ENCODE peak calls at places on chromosomes 1 and 21, in six cellular contexts. K is heart left ventricle, P is transverse colon, S is GM23248, M is left ventricle myocardium inferior, H is thoracic aorta. W is an unnamed sample.

GRCh38 chr1:96474985-96475743 is 246.4 kb upstream of the PTBP2 start:
- DNase-seq in K (no peak), P (no peak), S (no peak), M (no peak), H (no peak), W (no peak)

GRCh38 chr1:82562448-82562847 is 761.7 kb downstream of the ADGRL2 start:
- DNase-seq in K (no peak), P (no peak), S (no peak), M (no peak), H (no peak), W (no peak)

GRCh38 chr1:39788758-39789570 is at the start of gene BMP8B:
- DNase-seq in K (peak; percentile 43), P (peak; percentile 82), S (peak; percentile 44), M (peak; percentile 49), H (no peak), W (no peak)

GRCh38 chr1:30744060-30744756 is 13.4 kb downstream of the LAPTM5 start:
- DNase-seq in K (no peak), P (no peak), S (peak; percentile 23), M (no peak), H (no peak), W (no peak)

GRCh38 chr1:192476802-192477298 is 98.7 kb upstream of the RGS1 start:
- DNase-seq in K (peak; percentile 22), P (no peak), S (peak; percentile 90), M (peak; percentile 31), H (peak; percentile 28), W (no peak)

GRCh38 chr1:230501242-230501641 is 75.1 kb upstream of the PGBD5 start:
- DNase-seq in K (no peak), P (no peak), S (no peak), M (no peak), H (no peak), W (no peak)

GRCh38 chr1:9350011-9350907 is 57.6 kb downstream of the SPSB1 start:
- DNase-seq in K (no peak), P (no peak), S (peak; percentile 93), M (peak; percentile 51), H (no peak), W (no peak)

GRCh38 chr1:92218559-92218958 is 844 bp downstream of the C1orf146 start:
- DNase-seq in K (no peak), P (no peak), S (no peak), M (no peak), H (no peak), W (no peak)

GRCh38 chr1:205091043-205091740 is 6.9 kb upstream of the TMEM81 start:
- DNase-seq in K (no peak), P (no peak), S (peak; percentile 48), M (no peak), H (no peak), W (no peak)

GRCh38 chr1:233379869-233380438 is 52.4 kb downstream of the MAP3K21 start:
- DNase-seq in K (no peak), P (no peak), S (no peak), M (no peak), H (no peak), W (no peak)

GRCh38 chr1:56215086-56215485 is 364.3 kb downstream of the PLPP3 start:
- DNase-seq in K (no peak), P (no peak), S (no peak), M (no peak), H (no peak), W (no peak)

GRCh38 chr1:176949033-176949662 is 215.4 kb downstream of the ASTN1 start:
- DNase-seq in K (peak; percentile 24), P (peak; percentile 8), S (peak; percentile 43), M (peak; percentile 25), H (no peak), W (no peak)

GRCh38 chr21:46667735-46668380 is 32.4 kb downstream of the PRMT2 start:
- DNase-seq in K (no peak), P (no peak), S (peak; percentile 57), M (no peak), H (no peak), W (no peak)

GRCh38 chr1:119841306-119841705 is 30.0 kb upstream of the REG4 start:
- DNase-seq in K (no peak), P (no peak), S (no peak), M (no peak), H (no peak), W (no peak)

GRCh38 chr1:166840309-166841302 is 1.3 kb downstream of the POGK start:
- DNase-seq in K (no peak), P (peak; percentile 30), S (peak; percentile 33), M (no peak), H (no peak), W (peak; percentile 63)

GRCh38 chr1:107739651-107740050 is 225.3 kb downstream of the VAV3 start:
- DNase-seq in K (no peak), P (no peak), S (no peak), M (no peak), H (no peak), W (no peak)
- H3K27ac ChIP-seq in K (no peak overlapping the region), P (no peak overlapping the region), S (no peak overlapping the region), M (no peak overlapping the region), H (no peak overlapping the region), W (no peak overlapping the region)

DNA sequence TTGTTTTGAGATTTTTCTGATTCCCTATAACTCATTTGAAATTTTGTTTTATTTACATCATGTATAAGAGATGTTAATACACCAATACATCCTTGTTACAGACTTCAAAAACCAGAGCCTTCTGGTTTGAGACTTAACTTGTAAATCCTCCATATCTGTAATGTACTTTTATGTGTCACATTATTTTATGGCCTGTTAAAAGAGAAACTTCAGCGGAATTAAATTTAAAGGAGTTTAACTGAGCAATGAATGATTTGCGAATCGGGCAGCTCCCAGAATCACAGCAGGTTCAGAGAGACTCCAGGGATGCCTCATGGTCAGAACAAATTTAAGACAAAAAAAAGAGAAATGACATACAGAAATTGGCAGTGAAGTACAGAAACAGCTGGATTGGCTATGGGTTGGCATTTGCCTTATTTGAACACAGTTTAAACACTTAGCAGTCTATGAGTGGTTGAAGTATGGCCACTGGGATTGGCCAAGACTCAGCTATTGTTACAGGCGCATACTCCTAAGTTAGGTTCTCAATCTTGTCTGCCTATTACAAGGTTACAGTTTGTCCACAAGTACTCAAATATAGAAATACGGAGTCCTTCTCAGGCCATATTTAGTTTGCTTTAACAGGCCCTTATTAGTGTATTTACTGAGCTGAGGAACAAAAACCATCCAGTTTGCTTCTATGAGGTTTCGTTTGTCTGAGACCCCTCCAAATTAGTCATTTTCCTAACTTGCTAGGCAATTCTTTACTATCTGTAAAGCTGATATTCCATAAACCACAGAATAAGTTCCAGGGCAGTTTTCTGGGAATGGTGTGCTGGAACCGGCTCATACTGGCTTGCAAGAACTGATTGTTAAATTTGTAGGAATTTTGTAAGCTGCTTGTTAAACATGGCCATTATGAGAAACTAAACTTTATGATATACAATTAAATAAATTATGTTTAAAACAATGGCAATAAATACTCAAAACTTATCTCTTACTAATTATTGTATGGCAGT is 56.2 kb upstream of the WDR26 start:
- DNase-seq in K (no peak), P (no peak), S (no peak), M (no peak), H (no peak), W (no peak)
- H3K27ac ChIP-seq in K (no peak overlapping the region), P (peak overlapping the region; percentile 10), S (no peak overlapping the region), M (no peak overlapping the region), H (no peak overlapping the region), W (no peak overlapping the region)

GRCh38 chr1:14968251-14968812 is 185.2 kb upstream of the TMEM51 start:
- DNase-seq in K (no peak), P (no peak), S (peak; percentile 98), M (peak; percentile 38), H (peak; percentile 55), W (peak; percentile 92)
- H3K27ac ChIP-seq in K (peak overlapping the region; percentile 18), P (peak overlapping the region; percentile 1), S (peak overlapping the region; percentile 92), M (peak overlapping the region; percentile 69), H (peak overlapping the region; percentile 80), W (peak overlapping the region; percentile 83)

DNA sequence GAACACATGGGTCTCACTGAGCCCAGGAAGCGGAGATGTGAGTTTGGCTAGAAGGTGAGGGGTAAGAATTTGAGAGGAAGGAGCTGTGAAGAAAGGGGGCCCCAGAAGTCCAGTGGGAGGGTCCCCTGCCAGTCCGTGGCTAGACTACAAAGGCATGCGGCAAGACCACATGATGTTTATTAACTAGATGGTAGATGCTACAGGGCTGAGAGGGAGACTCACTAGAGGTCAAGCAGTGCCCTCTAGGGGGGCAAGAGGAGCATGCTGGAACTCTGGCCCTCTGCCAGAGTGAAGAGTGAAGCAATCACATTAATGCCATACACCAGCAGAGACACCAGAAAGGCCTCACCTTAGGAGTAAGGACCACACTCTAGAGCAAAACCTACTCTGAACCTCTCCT is 12.2 kb downstream of the KIAA0319L start:
- DNase-seq in K (no peak), P (peak; percentile 35), S (peak; percentile 34), M (no peak), H (no peak), W (no peak)
- H3K27ac ChIP-seq in K (peak overlapping the region; percentile 10), P (no peak overlapping the region), S (no peak overlapping the region), M (peak overlapping the region; percentile 33), H (no peak overlapping the region), W (no peak overlapping the region)

DNA sequence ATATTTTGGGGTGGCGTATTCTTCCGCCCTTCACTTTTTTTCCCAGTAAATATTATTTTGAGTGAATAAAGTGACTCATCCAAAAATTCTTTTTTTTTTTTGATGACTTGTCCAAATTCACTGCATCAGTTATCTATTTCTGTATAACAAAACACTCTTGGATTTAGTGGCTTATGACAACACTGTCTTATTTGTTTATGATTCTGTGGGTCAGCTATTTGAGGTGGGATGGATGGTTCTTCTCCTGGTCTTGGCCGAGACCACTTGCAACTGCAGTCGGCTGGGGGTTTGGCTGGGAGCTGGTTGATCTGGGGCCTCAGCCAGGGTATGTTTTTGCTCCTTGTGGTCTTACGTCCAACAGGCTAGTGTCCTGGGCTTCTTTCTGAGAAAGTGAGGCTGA is 39.9 kb upstream of the SRSF10 start:
- DNase-seq in K (peak; percentile 56), P (no peak), S (peak; percentile 68), M (no peak), H (no peak), W (no peak)
- H3K27ac ChIP-seq in K (peak overlapping the region; percentile 88), P (peak overlapping the region; percentile 94), S (peak overlapping the region; percentile 98), M (peak overlapping the region; percentile 94), H (peak overlapping the region; percentile 95), W (peak overlapping the region; percentile 89)

DNA sequence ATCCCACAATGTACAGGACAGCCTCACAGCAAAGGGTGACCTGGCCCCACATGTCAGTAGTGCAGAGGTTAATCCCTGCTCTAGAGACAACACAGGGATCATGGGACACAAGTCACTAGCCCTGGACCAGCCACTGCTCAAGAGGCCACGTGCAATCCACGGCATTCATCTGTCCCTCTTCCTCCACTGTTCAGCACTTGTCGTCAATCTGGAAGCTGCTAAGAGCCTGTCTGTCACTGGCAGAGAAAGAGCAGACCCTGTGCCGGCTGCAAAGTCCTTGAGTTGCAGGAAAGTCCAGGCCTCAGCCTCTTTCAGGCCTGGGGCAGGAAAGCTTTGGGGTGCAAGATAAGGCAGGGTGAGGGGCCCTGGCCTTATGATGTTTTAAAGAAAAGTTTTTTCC is 16.7 kb downstream of the CELA2B start:
- DNase-seq in K (peak; percentile 56), P (no peak), S (no peak), M (peak; percentile 61), H (no peak), W (no peak)
- H3K27ac ChIP-seq in K (no peak overlapping the region), P (no peak overlapping the region), S (no peak overlapping the region), M (peak overlapping the region; percentile 85), H (no peak overlapping the region), W (no peak overlapping the region)

GRCh38 chr1:51734899-51735745 is 118.2 kb downstream of the OSBPL9 start:
- DNase-seq in K (no peak), P (no peak), S (peak; percentile 34), M (no peak), H (no peak), W (no peak)
- H3K27ac ChIP-seq in K (peak overlapping the region; percentile 41), P (no peak overlapping the region), S (peak overlapping the region; percentile 15), M (peak overlapping the region; percentile 91), H (peak overlapping the region; percentile 68), W (peak overlapping the region; percentile 35)

GRCh38 chr1:24948072-24948827 is 18.2 kb upstream of the RUNX3 start:
- DNase-seq in K (no peak), P (no peak), S (no peak), M (no peak), H (no peak), W (no peak)
- H3K27ac ChIP-seq in K (no peak overlapping the region), P (no peak overlapping the region), S (no peak overlapping the region), M (no peak overlapping the region), H (no peak overlapping the region), W (no peak overlapping the region)